ENCODE peak calls at places on chromosomes 12 and 14, in five cellular contexts. R, Y, B, E and Q are unnamed samples.

GRCh38 chr12:57755454-57756372 is 810 bp downstream of the MARCHF9 start:
- DNase-seq in R (peak), B (no peak), Y (no peak), E (peak), Q (no peak)

GRCh38 chr14:50775357-50775756 is 55.6 kb downstream of the NIN start:
- DNase-seq in B (no peak), Y (peak), R (no peak), E (no peak), Q (no peak)

GRCh38 chr14:50340945-50341344 is 28.8 kb downstream of the DMAC2L start:
- DNase-seq in E (no peak), B (no peak), R (peak), Y (no peak), Q (no peak)

GRCh38 chr14:104393898-104394605 is 185.5 kb upstream of the C14orf180 start:
- DNase-seq in Y (no peak), E (peak), B (peak), R (no peak), Q (no peak)

GRCh38 chr12:100187068-100187467 is 13.5 kb upstream of the ACTR6 start:
- DNase-seq in Y (no peak), E (no peak), R (no peak), B (no peak), Q (no peak)

GRCh38 chr12:8605057-8605456 is 7.6 kb downstream of the AICDA start:
- DNase-seq in E (no peak), Y (no peak), B (no peak), R (no peak), Q (no peak)

GRCh38 chr14:91418387-91419043 is 895 bp upstream of the CCDC88C start:
- DNase-seq in B (peak), E (peak), R (peak), Y (no peak), Q (peak)

GRCh38 chr14:21102472-21103164 is 1.8 kb downstream of the TMEM253 start:
- DNase-seq in Y (no peak), R (peak), E (no peak), B (peak), Q (no peak)

GRCh38 chr14:76615331-76615730 is 145.9 kb upstream of the VASH1 start:
- DNase-seq in E (no peak), R (no peak), B (no peak), Y (peak), Q (no peak)

GRCh38 chr14:90184094-90184493 is 72.3 kb upstream of the PSMC1 start:
- DNase-seq in B (no peak), Y (no peak), R (no peak), E (no peak), Q (no peak)
- H3K27ac ChIP-seq in B (no peak), Y (no peak), R (no peak), E (no peak), Q (no peak)

GRCh38 chr12:120538281-120539156 is 4.4 kb downstream of the RNF10 start:
- DNase-seq in B (peak), E (peak), R (no peak), Y (no peak), Q (no peak)

GRCh38 chr12:120536064-120536791 is 2.1 kb downstream of the RNF10 start:
- DNase-seq in E (no peak), R (no peak), Y (no peak), B (no peak), Q (no peak)

GRCh38 chr12:120539303-120539702 is 5.1 kb downstream of the RNF10 start:
- DNase-seq in E (no peak), R (no peak), Y (no peak), B (no peak), Q (no peak)

GRCh38 chr12:120542166-120542565 is 8.0 kb downstream of the RNF10 start:
- DNase-seq in E (no peak), B (no peak), R (no peak), Y (no peak), Q (no peak)

DNA sequence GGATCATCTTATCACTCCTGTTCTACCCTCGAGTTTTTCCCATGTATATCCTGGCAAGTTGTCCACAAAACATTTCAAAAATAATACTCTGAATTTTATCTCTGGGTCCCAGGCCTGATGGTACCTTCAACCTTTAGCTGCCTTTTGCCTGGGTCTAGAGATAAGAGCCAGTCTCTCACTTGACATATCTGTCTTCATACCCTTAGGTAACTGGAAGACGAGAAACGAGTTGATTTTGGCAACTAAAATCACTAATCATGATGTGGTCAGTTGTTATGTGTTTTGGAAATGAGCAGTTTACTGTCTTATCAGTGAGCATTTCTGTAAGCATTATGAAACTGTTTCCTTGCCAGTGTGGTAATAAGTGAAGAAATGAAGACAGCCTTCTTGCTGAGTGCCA is 6.3 kb downstream of the RNF10 start:
- DNase-seq in Y (no peak), R (no peak), E (no peak), B (no peak), Q (no peak)
- H3K27ac ChIP-seq in Y (no peak), R (no peak), E (peak), B (peak), Q (no peak)

DNA sequence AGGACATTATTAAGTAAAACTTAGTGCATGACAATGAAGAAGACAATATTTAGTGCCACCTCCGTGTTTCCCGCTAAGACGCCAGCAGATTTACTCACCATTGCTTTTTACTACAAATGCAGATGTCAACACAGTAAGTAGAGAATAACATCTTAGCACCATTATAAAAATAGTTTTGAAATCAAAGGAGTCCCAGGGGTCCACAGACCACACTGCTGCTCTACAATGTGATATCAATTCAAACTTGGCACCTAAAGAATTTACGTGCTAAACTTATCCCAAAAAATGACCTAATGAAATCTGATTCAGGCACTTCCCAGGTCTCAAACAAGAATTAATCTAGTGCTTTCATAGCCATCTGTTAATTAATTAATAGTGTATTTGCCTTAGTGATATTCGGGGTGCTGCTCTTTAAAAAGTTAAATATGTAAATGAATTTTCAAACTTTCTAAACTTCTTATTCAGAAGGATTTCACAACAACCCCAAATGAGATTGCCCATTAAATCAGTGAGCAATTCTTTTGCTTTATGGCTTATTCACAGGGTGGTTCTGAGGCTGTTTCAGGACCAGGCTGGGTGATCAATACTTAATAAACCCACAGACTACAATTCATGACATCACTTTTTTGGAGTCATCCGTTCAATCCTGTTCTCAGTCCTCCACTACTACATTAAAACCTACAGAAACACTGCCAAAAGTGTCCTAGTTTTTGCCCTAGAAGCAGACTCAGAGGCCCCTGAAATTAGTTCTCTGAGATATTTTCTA is 161.3 kb upstream of the LMNTD1 start:
- DNase-seq in R (no peak), Y (no peak), B (no peak), E (no peak), Q (no peak)
- H3K27ac ChIP-seq in R (no peak), Y (no peak), B (no peak), E (no peak), Q (no peak)

DNA sequence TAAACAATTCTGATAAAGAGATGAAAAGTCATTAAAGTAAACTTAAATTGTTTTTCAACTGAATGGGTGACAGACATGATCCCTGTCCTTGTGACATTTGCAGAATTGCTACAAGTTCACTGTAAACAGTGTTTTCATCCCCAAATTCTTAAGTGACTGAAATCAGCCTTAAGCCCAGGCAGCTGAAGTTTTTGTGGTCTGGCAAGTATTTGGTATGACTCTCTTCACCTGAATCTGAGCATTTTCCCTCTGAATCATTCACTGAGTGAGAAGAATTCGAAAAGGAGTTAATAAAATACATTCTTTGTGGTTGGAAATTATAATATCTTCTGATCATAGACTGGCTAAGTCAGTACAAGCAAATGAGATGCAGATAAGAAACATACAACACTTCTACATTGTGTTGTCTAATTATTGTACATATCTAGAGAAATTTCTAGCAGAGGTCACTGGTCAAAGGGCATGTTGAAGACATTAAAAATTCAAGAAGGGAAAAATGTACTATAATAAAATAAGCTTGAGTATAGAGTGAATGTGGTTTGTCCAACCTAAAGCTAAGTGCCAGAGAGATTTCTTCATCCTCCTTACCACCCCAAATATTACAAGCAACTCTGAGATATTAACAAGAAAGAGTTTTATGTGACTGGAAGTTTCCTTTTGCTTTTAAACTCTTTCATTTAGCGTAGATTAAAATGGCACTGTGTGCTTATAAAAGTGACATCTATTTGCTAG is 177.8 kb upstream of the DIO2 start:
- DNase-seq in Y (peak), B (no peak), R (no peak), E (no peak), Q (no peak)
- H3K27ac ChIP-seq in Y (peak), B (peak), R (no peak), E (no peak), Q (no peak)

GRCh38 chr14:92651106-92651792 is 97.2 kb downstream of the LGMN start:
- DNase-seq in R (no peak), E (no peak), Y (no peak), B (no peak), Q (no peak)
- H3K27ac ChIP-seq in R (no peak), E (no peak), Y (no peak), B (peak), Q (peak)

DNA sequence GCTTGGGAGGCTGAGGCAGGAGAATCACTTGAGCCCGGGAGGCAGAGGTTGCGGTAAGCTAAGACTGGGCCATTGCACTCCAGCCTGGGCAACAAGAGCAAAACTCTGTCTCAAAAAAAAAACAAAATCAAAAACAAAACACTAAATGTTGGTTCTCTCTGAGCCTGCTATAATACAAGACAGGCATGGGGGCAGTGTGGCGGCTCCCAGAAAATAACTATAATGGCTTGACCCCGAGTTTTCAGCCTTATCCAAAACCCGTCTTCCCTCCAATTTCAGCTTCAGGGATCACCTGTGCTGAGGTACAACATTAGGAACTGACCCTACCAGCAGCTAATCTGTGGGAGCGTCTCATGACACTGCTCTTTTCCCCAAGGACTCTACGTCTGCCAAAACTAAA is 862 bp downstream of the SLC7A7 start:
- DNase-seq in B (no peak), R (no peak), E (no peak), Y (no peak), Q (no peak)
- H3K27ac ChIP-seq in B (no peak), R (no peak), E (no peak), Y (no peak), Q (no peak)